ENCODE peak calls at places on chromosomes 16 and 17, in nine cellular contexts. K, G, P, I, U, H, E, J and D are unnamed samples. For H3K36me3, the result is how much of the 10 kb centered on the place peaks cover.

GRCh38 chr16:75380870-75381269 is 52.4 kb downstream of the CFDP1 start:
- DNase-seq in G (no peak), I (no peak), K (no peak), E (no peak), P (no peak), J (no peak), H (no peak), U (no peak), D (no peak)

GRCh38 chr16:57680842-57681241 is 12.7 kb downstream of the ADGRG3 start:
- DNase-seq in K (no peak), E (no peak), U (no peak), G (no peak), J (no peak), P (peak), I (no peak), H (no peak), D (no peak)

GRCh38 chr16:82589407-82589806 is 37.4 kb upstream of the CDH13 start:
- DNase-seq in K (no peak), J (no peak), I (no peak), E (no peak), H (no peak), G (no peak), P (peak), U (no peak), D (no peak)

GRCh38 chr16:67357561-67357960 is 30.9 kb downstream of the LRRC36 start:
- DNase-seq in P (no peak), I (no peak), G (no peak), J (no peak), K (no peak), E (no peak), U (no peak), H (no peak), D (no peak)

GRCh38 chr17:39704821-39705551 is 5.1 kb downstream of the ERBB2 start:
- DNase-seq in U (peak), J (no peak), H (peak), I (no peak), K (no peak), P (no peak), E (no peak), G (no peak), D (no peak)

GRCh38 chr17:3639981-3640596 is 3.5 kb downstream of the CTNS start:
- DNase-seq in J (peak), G (peak), P (no peak), U (no peak), K (no peak), E (no peak), H (no peak), I (no peak), D (no peak)

GRCh38 chr17:81821603-81822311 is 11.3 kb downstream of the MCRIP1 start:
- DNase-seq in G (no peak), P (peak), K (peak), J (no peak), H (peak), I (peak), E (peak), U (peak), D (no peak)

GRCh38 chr17:79563237-79564013 is 47.4 kb downstream of the RBFOX3 start:
- DNase-seq in E (no peak), G (no peak), J (no peak), K (no peak), P (no peak), I (no peak), U (no peak), H (no peak), D (no peak)

GRCh38 chr16:85912271-85912974 is 13.5 kb downstream of the IRF8 start:
- DNase-seq in I (no peak), U (no peak), G (no peak), J (no peak), H (no peak), E (no peak), K (no peak), P (no peak), D (no peak)

GRCh38 chr17:81337449-81337848 is 42.3 kb upstream of the SLC38A10 start:
- DNase-seq in H (no peak), U (peak), J (no peak), E (peak), G (no peak), P (peak), K (peak), I (no peak), D (no peak)

GRCh38 chr16:85126731-85127662 is 14.7 kb upstream of the CIBAR2 start:
- DNase-seq in I (no peak), K (no peak), G (no peak), H (no peak), J (no peak), E (no peak), P (no peak), U (peak), D (peak)

GRCh38 chr16:81446318-81447275 is 2.0 kb downstream of the CMIP start:
- DNase-seq in H (no peak), E (peak), G (peak), U (peak), K (no peak), I (no peak), J (no peak), P (no peak), D (peak)

GRCh38 chr16:426906-427249 is 1.4 kb downstream of the RAB11FIP3 start:
- DNase-seq in H (no peak), K (no peak), J (no peak), E (no peak), G (peak), U (no peak), P (no peak), I (no peak), D (no peak)
- H3K27ac ChIP-seq in H (no peak), K (no peak), J (no peak), E (no peak), G (no peak), U (no peak), P (peak), I (peak), D (no peak)

DNA sequence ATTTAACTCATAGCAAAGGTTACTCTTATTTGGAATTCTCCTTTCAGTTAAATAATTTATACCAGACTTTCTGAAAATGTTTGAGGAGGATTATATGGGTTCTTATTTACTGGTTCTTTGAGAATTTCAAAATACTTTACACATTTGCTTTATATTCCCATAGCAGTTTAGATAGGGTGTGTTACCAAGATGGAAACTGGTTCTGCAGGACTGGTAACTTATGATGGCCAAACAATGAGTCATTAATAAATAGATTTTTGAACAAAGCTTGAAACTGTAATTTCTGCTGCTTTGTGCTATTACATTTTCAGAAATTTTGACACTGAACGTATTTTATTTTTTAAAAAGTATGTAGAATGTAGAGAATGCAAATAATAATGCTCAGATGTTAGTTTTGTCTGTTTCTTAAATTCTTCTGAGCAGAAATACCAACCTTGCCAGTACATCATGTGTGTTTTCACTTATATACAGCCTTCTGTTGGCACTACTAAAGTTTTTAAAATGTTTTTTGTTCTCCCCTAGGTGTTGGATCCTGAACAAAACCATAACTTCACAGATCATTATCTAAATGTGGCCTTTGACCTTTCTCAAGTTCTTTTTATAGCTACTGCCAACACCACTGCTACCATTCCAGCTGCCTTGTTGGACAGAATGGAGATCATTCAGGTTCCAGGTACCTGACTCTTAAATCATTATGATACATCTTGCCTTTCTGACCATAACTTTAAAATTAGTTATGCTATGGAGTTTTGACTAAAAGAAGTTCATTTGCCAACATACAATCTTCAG is 48.3 kb upstream of the ABCC11 start:
- DNase-seq in G (no peak), K (no peak), J (no peak), H (no peak), U (no peak), P (no peak), E (no peak), I (no peak), D (no peak)
- H3K36me3 ChIP-seq in G (under half), K (under half), J (under half), H (under half), U (under half), P (under half), E (under half), I (half or more), D (under half)

GRCh38 chr16:397736-398332 is 835 bp downstream of the NME4 start:
- DNase-seq in J (peak), U (peak), H (no peak), P (peak), E (peak), I (peak), G (peak), K (peak), D (no peak)
- H3K4me3 ChIP-seq in J (no peak), U (peak), H (peak), P (peak), E (no peak), I (peak), G (no peak), K (no peak), D (no peak)

GRCh38 chr17:69236464-69236863 is 7.8 kb upstream of the ABCA10 start:
- DNase-seq in J (no peak), H (no peak), K (no peak), G (no peak), E (no peak), I (no peak), P (no peak), U (no peak), D (no peak)

GRCh38 chr17:69236946-69237345 is 8.3 kb upstream of the ABCA10 start:
- DNase-seq in K (no peak), U (no peak), P (no peak), G (no peak), H (no peak), E (no peak), J (no peak), I (no peak), D (no peak)

GRCh38 chr17:69239611-69240010 is 11.0 kb upstream of the ABCA10 start:
- DNase-seq in G (no peak), H (no peak), K (no peak), I (no peak), E (no peak), J (no peak), P (no peak), U (no peak), D (no peak)

GRCh38 chr17:69232650-69233049 is 4.0 kb upstream of the ABCA10 start:
- DNase-seq in G (no peak), E (no peak), U (no peak), I (no peak), H (no peak), J (no peak), K (no peak), P (no peak), D (no peak)

GRCh38 chr17:69235338-69236058 is 6.9 kb upstream of the ABCA10 start:
- DNase-seq in J (peak), H (peak), E (peak), K (peak), U (peak), I (peak), P (peak), G (peak), D (peak)
- H3K27ac ChIP-seq in J (no peak), H (no peak), E (no peak), K (no peak), U (no peak), I (peak), P (no peak), G (no peak), D (no peak)

GRCh38 chr17:56890390-56890789 is 23.5 kb downstream of the TRIM25 start:
- DNase-seq in U (no peak), K (no peak), H (no peak), I (no peak), J (no peak), P (no peak), E (no peak), G (no peak), D (no peak)
- H3K36me3 ChIP-seq in U (under half), K (half or more), H (half or more), I (half or more), J (under half), P (half or more), E (under half), G (under half), D (under half)

DNA sequence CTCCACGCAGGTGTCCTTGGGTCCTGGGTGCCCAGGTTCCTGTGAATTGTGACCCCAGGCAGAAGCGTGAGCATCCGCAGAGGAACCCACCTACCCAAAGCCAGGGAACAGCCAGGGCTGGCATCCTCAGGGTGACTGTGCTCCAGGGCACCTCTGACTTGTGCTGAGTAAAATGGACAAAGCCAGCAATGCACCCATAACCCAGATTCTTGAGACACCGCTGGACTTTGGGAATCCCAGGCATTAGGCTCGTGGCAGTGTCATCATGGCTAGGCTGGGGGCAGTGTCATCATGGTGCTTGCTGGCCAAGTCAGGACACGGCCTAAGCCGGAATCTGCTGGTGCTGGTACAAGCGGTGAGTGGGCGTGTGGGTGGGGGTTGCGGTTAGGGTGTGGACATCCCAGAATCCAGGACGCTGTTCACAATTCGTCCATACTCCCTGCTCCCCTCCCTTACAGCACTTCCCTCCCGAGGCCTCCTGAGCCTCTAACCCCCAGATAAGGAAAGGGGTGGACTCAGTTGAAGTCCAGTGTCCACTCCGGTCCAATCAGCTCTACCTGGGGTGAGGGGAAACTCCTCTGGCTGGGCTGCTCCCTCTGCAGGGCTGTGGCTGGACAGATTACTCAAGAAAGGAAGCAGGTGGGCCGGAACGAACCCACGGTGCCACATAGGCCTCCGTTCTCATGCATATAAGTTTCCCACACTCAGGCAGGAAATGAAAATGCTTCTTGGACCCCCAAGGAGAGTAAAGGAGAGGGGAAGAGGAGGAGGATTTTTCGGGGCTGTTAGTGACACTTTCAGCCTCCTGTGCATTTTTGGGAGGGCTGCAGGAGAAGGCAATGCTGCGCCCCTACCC is 138.9 kb downstream of the SEC14L1 start:
- DNase-seq in J (no peak), P (no peak), H (no peak), E (peak), U (peak), I (no peak), G (no peak), K (peak), D (no peak)
- H3K4me3 ChIP-seq in J (no peak), P (no peak), H (no peak), E (peak), U (peak), I (no peak), G (no peak), K (peak), D (no peak)

GRCh38 chr17:50141026-50141749 is 9.3 kb downstream of the PPP1R9B start:
- DNase-seq in G (no peak), J (no peak), H (no peak), E (no peak), P (no peak), K (no peak), I (no peak), U (no peak), D (no peak)
- H3K27ac ChIP-seq in G (no peak), J (no peak), H (no peak), E (no peak), P (peak), K (peak), I (peak), U (no peak), D (peak)